ENCODE peak calls at places on chromosomes 3 and 15, in five cellular contexts. E, N, D, U and Y are unnamed samples.

GRCh38 chr3:131402391-131403039 is 20.9 kb downstream of the NUDT16 start:
- DNase-seq in E (peak), N (no peak), D (no peak), U (no peak), Y (no peak)

GRCh38 chr3:124780767-124781485 is 50.7 kb downstream of the UMPS start:
- DNase-seq in E (no peak), N (peak), D (no peak), U (no peak), Y (no peak)

GRCh38 chr3:39142067-39142466 is 11.3 kb downstream of the CSRNP1 start:
- DNase-seq in E (no peak), N (peak), D (no peak), U (peak), Y (no peak)

GRCh38 chr15:26970712-26971210 is at the start of gene GABRG3:
- DNase-seq in E (no peak), N (no peak), D (no peak), U (peak), Y (no peak)

GRCh38 chr15:72737723-72738122 is 45.8 kb downstream of the ADPGK start:
- DNase-seq in E (no peak), N (no peak), D (no peak), U (no peak), Y (no peak)

GRCh38 chr3:53170325-53171108 is 9.5 kb downstream of the PRKCD start:
- DNase-seq in E (no peak), N (peak), D (peak), U (no peak), Y (no peak)

GRCh38 chr3:70905496-70905895 is 593.1 kb upstream of the MDFIC2 start:
- DNase-seq in E (no peak), N (no peak), D (no peak), U (no peak), Y (no peak)

GRCh38 chr15:73021139-73021621 is 31.1 kb upstream of the NEO1 start:
- DNase-seq in E (no peak), N (no peak), D (no peak), U (no peak), Y (no peak)

GRCh38 chr3:128478576-128479506 is 12.2 kb upstream of the DNAJB8 start:
- DNase-seq in E (no peak), N (no peak), D (no peak), U (no peak), Y (no peak)

GRCh38 chr3:69368129-69368741 is 17.7 kb downstream of the FRMD4B start:
- DNase-seq in E (peak), N (peak), D (peak), U (no peak), Y (no peak)

GRCh38 chr3:69212411-69213160 is 90.2 kb upstream of the LMOD3 start:
- DNase-seq in E (peak), N (no peak), D (no peak), U (no peak), Y (no peak)

GRCh38 chr3:58386966-58387365 is 46.7 kb downstream of the PDHB start:
- DNase-seq in E (peak), N (peak), D (no peak), U (no peak), Y (no peak)

GRCh38 chr3:107222927-107223326 is 154.3 kb upstream of the CCDC54 start:
- DNase-seq in E (no peak), N (no peak), D (no peak), U (no peak), Y (no peak)

GRCh38 chr3:37129871-37130270 is 44.5 kb downstream of the LRRFIP2 start:
- DNase-seq in E (no peak), N (no peak), D (no peak), U (no peak), Y (no peak)

GRCh38 chr3:182404031-182404430 is 389.3 kb upstream of the ATP11B start:
- DNase-seq in E (no peak), N (no peak), D (no peak), U (no peak), Y (no peak)

GRCh38 chr3:176097036-176097435 is 1100.2 kb downstream of the TBL1XR1 start:
- DNase-seq in E (no peak), N (no peak), D (no peak), U (no peak), Y (no peak)

GRCh38 chr3:52535411-52536111 is 844 bp upstream of the UQCC5 start:
- DNase-seq in E (no peak), N (no peak), D (no peak), U (no peak), Y (no peak)

GRCh38 chr3:15206662-15207576 is 873 bp downstream of the CAPN7 start:
- DNase-seq in E (no peak), N (peak), D (no peak), U (no peak), Y (no peak)

GRCh38 chr15:43187544-43188155 is 2.4 kb downstream of the CCNDBP1 start:
- DNase-seq in E (peak), N (no peak), D (no peak), U (peak), Y (peak)

GRCh38 chr3:124924741-124925140 is 9.8 kb downstream of the MUC13 start:
- DNase-seq in E (no peak), N (no peak), D (no peak), U (no peak), Y (no peak)